ENCODE peak calls at places on chromosomes 11 and 22, in ten cellular contexts. B is cardiac muscle cell; Q is stimulated activated naive CD8-positive, alpha-beta T cell treated with anti-CD3 and anti-CD28 coated beads, Interleukin-15, amount 100 ng/mL, for 72 hours; R is Peyer's patch; I is hepatocyte; F is activated CD8-positive, alpha-beta T cell treated with anti-CD3 and anti-CD28 coated beads, Interleukin-2, amount 10 ng/mL, durations not matched to agents 7 days and 5 days; K is germinal center; G is mucosa of gallbladder; O is NCI-H2171; P is EH. Z is an unnamed sample.

GRCh38 chr11:115606223-115607220 is 102.3 kb upstream of the CADM1 start:
- DNase-seq in B (peak), Q (no peak), R (no peak), I (peak), F (no peak), K (no peak), G (peak), O (no peak), P (peak), Z (no peak)

GRCh38 chr11:77815459-77815858 is 5.1 kb downstream of the RSF1 start:
- DNase-seq in B (no peak), Q (no peak), R (no peak), I (no peak), F (no peak), K (no peak), G (no peak), O (no peak), P (no peak), Z (no peak)

GRCh38 chr11:22674470-22675426 is 8.3 kb downstream of the GAS2 start:
- DNase-seq in B (no peak), Q (no peak), R (no peak), I (peak), F (no peak), K (no peak), G (no peak), O (no peak), P (no peak), Z (no peak)

GRCh38 chr22:45335021-45335818 is 25.5 kb downstream of the FAM118A start:
- DNase-seq in B (no peak), Q (no peak), R (no peak), I (no peak), F (no peak), K (no peak), G (no peak), O (no peak), P (peak), Z (no peak)

GRCh38 chr22:49576241-49577141 is 251.2 kb downstream of the BRD1 start:
- DNase-seq in B (no peak), Q (no peak), R (peak), I (no peak), F (no peak), K (no peak), G (no peak), O (no peak), P (no peak), Z (no peak)

GRCh38 chr11:25319068-25319467 is 822.2 kb downstream of the LUZP2 start:
- DNase-seq in B (no peak), Q (no peak), R (no peak), I (no peak), F (no peak), K (no peak), G (no peak), O (no peak), P (no peak), Z (no peak)

GRCh38 chr11:83639995-83640758 is 354.0 kb upstream of the CCDC90B start:
- DNase-seq in B (no peak), Q (no peak), R (no peak), I (no peak), F (no peak), K (no peak), G (no peak), O (no peak), P (no peak), Z (no peak)

GRCh38 chr11:38169286-38169685 is 1571.2 kb upstream of the RAG2 start:
- DNase-seq in B (peak), Q (no peak), R (no peak), I (peak), F (no peak), K (no peak), G (no peak), O (no peak), P (peak), Z (no peak)

GRCh38 chr11:59560290-59560701 is 49.0 kb downstream of the OR4D9 start:
- DNase-seq in B (peak), Q (peak), R (peak), I (peak), F (peak), K (peak), G (peak), O (peak), P (peak), Z (peak)

GRCh38 chr22:32836286-32836859 is 34.9 kb downstream of the TIMP3 start:
- DNase-seq in B (peak), Q (no peak), R (no peak), I (peak), F (no peak), K (peak), G (no peak), O (no peak), P (peak), Z (no peak)

GRCh38 chr11:47551086-47551485 is 1.8 kb downstream of the CELF1 start:
- DNase-seq in B (peak), Q (no peak), R (no peak), I (peak), F (no peak), K (peak), G (no peak), O (no peak), P (peak), Z (no peak)

GRCh38 chr11:59615132-59615636 is 390 bp downstream of the OSBP start:
- DNase-seq in B (peak), Q (no peak), R (peak), I (peak), F (peak), K (no peak), G (peak), O (peak), P (peak), Z (peak)

GRCh38 chr11:64207247-64208085 is 945 bp downstream of the FERMT3 start:
- DNase-seq in B (peak), Q (peak), R (peak), I (no peak), F (peak), K (peak), G (peak), O (no peak), P (peak), Z (peak)

GRCh38 chr11:27505781-27506180 is 788 bp downstream of the LIN7C start:
- DNase-seq in B (peak), Q (no peak), R (no peak), I (no peak), F (no peak), K (no peak), G (no peak), O (no peak), P (peak), Z (no peak)

GRCh38 chr11:123364145-123364544 is 65.9 kb upstream of the GRAMD1B start:
- DNase-seq in B (no peak), Q (no peak), R (no peak), I (no peak), F (no peak), K (no peak), G (no peak), O (no peak), P (no peak), Z (no peak)

GRCh38 chr11:61619827-61620226 is 39.0 kb upstream of the SYT7 start:
- DNase-seq in B (no peak), Q (no peak), R (no peak), I (no peak), F (no peak), K (no peak), G (no peak), O (no peak), P (no peak), Z (no peak)

Z was measured in central memory CD8-positive, alpha-beta T cell.